ENCODE peak calls at places on chromosomes 11 and 22, in ten cellular contexts. U is AG04449, F is brain microvascular endothelial cell, A is tibial artery, R is astrocyte of the spinal cord, O is H9, Y is HFFc6, G is colonic mucosa, I is A549, B is fibroblast of mammary gland. N is an unnamed sample.

GRCh38 chr11:13335319-13335718 is 57.7 kb downstream of the BMAL1 start:
- DNase-seq in G (peak), A (peak), U (no peak), O (peak), Y (peak), I (peak), R (peak), F (peak), B (peak), N (peak)

GRCh38 chr11:77126861-77127673 is 979 bp upstream of the MYO7A start:
- DNase-seq in A (no peak), Y (no peak), G (peak), U (no peak), F (no peak), B (peak), R (peak), I (peak), O (peak), N (peak)

GRCh38 chr11:118845369-118845768 is 38.3 kb upstream of the CXCR5 start:
- DNase-seq in O (no peak), I (no peak), G (no peak), A (no peak), B (peak), R (peak), Y (no peak), F (peak), U (no peak), N (peak)

GRCh38 chr11:107042748-107043147 is 24.5 kb upstream of the GUCY1A2 start:
- DNase-seq in I (no peak), O (no peak), U (no peak), B (no peak), R (no peak), F (no peak), G (no peak), Y (no peak), A (no peak), N (no peak)

GRCh38 chr11:67033661-67034166 is 10.8 kb downstream of the SYT12 start:
- DNase-seq in U (peak), O (no peak), A (peak), B (peak), Y (peak), G (no peak), R (peak), F (peak), I (no peak), N (no peak)

GRCh38 chr11:21514298-21514697 is 678.6 kb upstream of the ANO5 start:
- DNase-seq in O (peak), G (no peak), Y (no peak), A (no peak), I (no peak), R (no peak), B (no peak), F (no peak), U (no peak), N (peak)

GRCh38 chr11:130908770-130909625 is 7.3 kb downstream of the SNX19 start:
- DNase-seq in R (peak), I (no peak), B (peak), F (peak), G (no peak), Y (peak), O (no peak), U (peak), A (no peak), N (no peak)

GRCh38 chr11:48019230-48019584 is 38.8 kb downstream of the PTPRJ start:
- DNase-seq in B (no peak), O (no peak), A (no peak), G (no peak), U (no peak), I (no peak), R (no peak), F (no peak), Y (no peak), N (no peak)

GRCh38 chr11:111225871-111226270 is 19.7 kb upstream of the POU2AF2 start:
- DNase-seq in R (no peak), U (no peak), A (no peak), I (no peak), O (no peak), G (no peak), B (no peak), F (no peak), Y (no peak), N (no peak)

GRCh38 chr11:126930100-126930841 is 70.3 kb downstream of the KIRREL3 start:
- DNase-seq in I (no peak), R (peak), G (no peak), U (no peak), A (no peak), F (no peak), O (no peak), B (no peak), Y (no peak), N (no peak)

GRCh38 chr22:43851979-43852307 is 10.4 kb downstream of the SULT4A1 start:
- DNase-seq in A (no peak), G (no peak), F (no peak), O (no peak), I (no peak), B (no peak), U (no peak), Y (no peak), R (no peak), N (no peak)

GRCh38 chr11:82494988-82495432 is 238.7 kb downstream of the FAM181B start:
- DNase-seq in O (peak), A (no peak), G (no peak), R (no peak), Y (no peak), I (no peak), F (no peak), B (peak), U (no peak), N (no peak)

GRCh38 chr11:76664578-76665061 is 5.9 kb downstream of the LRRC32 start:
- DNase-seq in O (peak), I (no peak), B (no peak), Y (no peak), F (no peak), R (no peak), A (peak), U (no peak), G (no peak), N (no peak)

GRCh38 chr22:30044369-30044768 is 35.9 kb upstream of the HORMAD2 start:
- DNase-seq in O (no peak), B (peak), A (no peak), G (peak), F (peak), Y (peak), I (no peak), R (peak), U (peak), N (peak)

GRCh38 chr11:91587131-91587530 is 637.5 kb upstream of the FAT3 start:
- DNase-seq in U (no peak), F (peak), Y (no peak), A (no peak), R (no peak), O (no peak), G (no peak), I (no peak), B (no peak), N (no peak)

GRCh38 chr11:131969261-131969660 is 598.8 kb downstream of the NTM start:
- DNase-seq in R (no peak), A (no peak), O (no peak), U (no peak), F (no peak), I (no peak), G (no peak), Y (no peak), B (no peak), N (no peak)

GRCh38 chr11:41289408-41289807 is 170.0 kb downstream of the LRRC4C start:
- DNase-seq in R (no peak), G (no peak), B (no peak), U (no peak), O (no peak), I (no peak), F (no peak), Y (no peak), A (no peak), N (no peak)

GRCh38 chr11:82718307-82718706 is 15.4 kb downstream of the FAM181B start:
- DNase-seq in G (no peak), A (no peak), I (peak), B (peak), U (peak), F (peak), Y (peak), O (peak), R (peak), N (peak)

GRCh38 chr11:61860054-61860903 is 31.1 kb downstream of the FADS3 start:
- DNase-seq in B (peak), A (no peak), G (peak), O (no peak), I (no peak), F (no peak), Y (no peak), R (no peak), U (no peak), N (peak)

GRCh38 chr11:125376856-125377255 is 119.2 kb downstream of the FEZ1 start:
- DNase-seq in I (no peak), F (no peak), R (peak), A (no peak), B (peak), G (no peak), Y (no peak), O (no peak), U (no peak), N (no peak)

GRCh38 chr11:104645276-104646018 is 252.8 kb downstream of the CASP12 start:
- DNase-seq in B (no peak), U (no peak), Y (no peak), I (no peak), G (no peak), F (no peak), R (no peak), O (no peak), A (no peak), N (no peak)

GRCh38 chr11:697028-697491 is 1.4 kb downstream of the TMEM80 start:
- DNase-seq in I (no peak), Y (peak), U (peak), R (peak), A (no peak), O (no peak), G (no peak), B (peak), F (peak), N (no peak)

GRCh38 chr22:44057411-44057987 is 33.4 kb downstream of the PARVB start:
- DNase-seq in G (peak), I (no peak), O (no peak), U (no peak), F (no peak), Y (no peak), A (peak), B (peak), R (no peak), N (no peak)

GRCh38 chr22:20290045-20290392 is 21.9 kb upstream of the RTN4R start:
- DNase-seq in R (no peak), I (no peak), B (no peak), G (no peak), F (no peak), O (no peak), Y (no peak), A (no peak), U (no peak), N (no peak)

GRCh38 chr11:7691759-7692334 is 14.4 kb downstream of the OVCH2 start:
- DNase-seq in F (no peak), I (no peak), R (no peak), B (no peak), Y (no peak), G (no peak), A (no peak), O (no peak), U (no peak), N (no peak)

GRCh38 chr11:69297926-69298777 is 4.2 kb downstream of the MYEOV start:
- DNase-seq in I (peak), O (no peak), U (no peak), B (peak), Y (peak), R (peak), G (peak), A (peak), F (peak), N (peak)

GRCh38 chr22:38474003-38474607 is 6.2 kb downstream of the KDELR3 start:
- DNase-seq in I (no peak), B (no peak), F (no peak), U (no peak), R (no peak), O (peak), G (no peak), A (no peak), Y (no peak), N (no peak)

GRCh38 chr11:130516175-130516867 is 67.9 kb downstream of the ADAMTS15 start:
- DNase-seq in A (no peak), Y (no peak), B (no peak), I (no peak), O (peak), G (no peak), R (no peak), F (no peak), U (no peak), N (no peak)

GRCh38 chr22:31680764-31681624 is 19.0 kb upstream of the PISD start:
- DNase-seq in B (peak), U (no peak), G (peak), Y (peak), F (peak), O (no peak), R (peak), A (peak), I (no peak), N (no peak)

GRCh38 chr11:10908215-10908990 is 50.5 kb upstream of the ZBED5 start:
- DNase-seq in U (peak), Y (peak), R (peak), G (no peak), B (peak), A (no peak), O (peak), I (no peak), F (peak), N (peak)

GRCh38 chr11:10902756-10903155 is 44.9 kb upstream of the ZBED5 start:
- DNase-seq in G (no peak), U (no peak), Y (no peak), O (no peak), A (no peak), B (no peak), F (no peak), R (no peak), I (no peak), N (no peak)

GRCh38 chr11:10902301-10902700 is 44.4 kb upstream of the ZBED5 start:
- DNase-seq in G (no peak), O (no peak), F (no peak), B (no peak), I (no peak), U (no peak), R (no peak), Y (no peak), A (no peak), N (no peak)

GRCh38 chr11:10909141-10909883 is 51.5 kb upstream of the ZBED5 start:
- DNase-seq in I (no peak), G (no peak), F (peak), B (peak), R (no peak), O (no peak), U (no peak), Y (peak), A (no peak), N (peak)

DNA sequence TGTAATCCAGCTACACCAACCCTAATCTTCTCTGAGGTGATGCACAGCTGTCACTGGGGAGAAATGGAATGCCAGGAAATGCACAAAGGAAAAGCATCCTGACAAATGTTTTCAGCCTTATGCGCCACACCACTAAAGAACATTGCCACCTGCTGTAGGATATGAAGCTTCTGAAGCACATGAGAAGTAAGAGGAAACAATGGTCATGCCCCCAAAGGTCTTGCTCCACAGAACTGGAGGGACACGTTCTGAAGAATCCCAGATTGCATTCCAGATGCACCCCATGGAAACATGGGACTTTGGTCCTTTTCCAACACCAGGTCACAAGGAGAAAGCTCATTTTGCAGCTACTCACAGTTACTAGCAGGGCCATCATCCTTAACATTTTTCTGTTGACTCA is 48.7 kb upstream of the ZBED5 start:
- DNase-seq in O (no peak), G (no peak), I (no peak), F (peak), R (peak), U (no peak), B (peak), Y (peak), A (no peak), N (no peak)
- TF ChIP-seq CTCF in O (no peak), G (no peak), I (peak), F (peak), R (peak), U (peak), B (peak), Y (peak), A (no peak), N (no peak)

GRCh38 chr11:64765291-64765803 is 5.6 kb upstream of the PYGM start:
- DNase-seq in O (peak), B (no peak), R (no peak), F (no peak), I (no peak), Y (no peak), U (no peak), A (peak), G (no peak), N (no peak)
- TF ChIP-seq CTCF in O (peak), B (peak), R (peak), F (peak), I (no peak), Y (peak), U (no peak), A (no peak), G (no peak), N (no peak)

DNA sequence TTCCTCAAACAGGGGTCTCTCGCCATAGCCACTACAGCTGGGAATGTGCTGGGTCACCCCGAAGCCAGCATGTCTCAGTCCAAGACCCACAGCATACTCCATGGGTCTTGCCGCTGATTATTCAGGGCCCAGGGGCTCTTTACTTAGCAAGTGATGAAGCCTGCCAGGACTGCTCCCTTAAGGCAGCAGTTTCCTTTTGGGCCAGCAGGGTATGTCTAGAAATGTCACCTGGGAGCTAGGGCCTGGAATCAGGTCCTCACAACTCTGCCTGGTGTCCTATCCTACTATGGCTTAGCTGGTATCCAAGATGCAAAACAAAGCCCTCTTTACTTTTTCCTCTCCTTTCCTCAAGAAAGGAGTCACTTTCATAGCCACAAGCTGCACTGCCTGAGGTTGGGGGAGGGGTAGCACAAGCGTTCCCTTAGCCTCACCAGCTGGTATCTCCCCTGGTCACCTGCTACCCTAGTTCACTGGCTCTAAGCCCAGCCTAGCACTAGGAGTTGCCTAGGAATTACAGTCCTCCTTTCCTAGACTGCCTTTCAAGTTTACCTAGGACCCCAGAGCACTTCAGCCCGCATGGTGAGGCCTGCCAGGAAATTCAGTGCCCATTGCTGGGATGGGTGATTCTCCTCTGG is 22.6 kb upstream of the NCR3LG1 start:
- DNase-seq in F (no peak), B (no peak), I (no peak), A (no peak), Y (no peak), U (no peak), G (no peak), R (no peak), O (peak), N (no peak)
- TF ChIP-seq CTCF in F (peak), B (no peak), I (no peak), A (no peak), Y (peak), U (no peak), G (no peak), R (no peak), O (peak), N (no peak)

DNA sequence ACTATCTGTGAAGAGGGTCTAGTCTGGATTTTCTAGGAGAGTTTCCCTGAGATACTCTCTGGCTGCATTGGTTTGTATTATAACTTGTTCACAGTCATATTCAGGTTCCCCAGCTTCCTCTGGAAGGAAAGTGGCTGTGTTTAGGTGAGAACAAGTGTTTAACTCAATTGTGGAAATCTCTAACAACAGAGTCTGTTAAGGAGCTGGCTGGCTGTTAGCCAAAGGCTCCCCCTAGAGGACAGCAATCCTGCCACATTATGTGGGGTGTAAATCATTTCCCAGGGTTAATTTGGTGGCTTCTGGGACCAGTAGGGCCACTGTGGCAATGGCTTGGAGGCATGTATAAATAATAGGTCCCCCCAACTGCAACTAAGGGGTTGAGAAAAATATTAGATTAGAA is 18.4 kb downstream of the MS4A6E start:
- DNase-seq in F (peak), U (no peak), B (no peak), O (peak), R (no peak), A (no peak), Y (no peak), G (no peak), I (no peak), N (peak)
- TF ChIP-seq CTCF in F (peak), U (no peak), B (peak), O (peak), R (no peak), A (no peak), Y (peak), G (peak), I (no peak), N (peak)

DNA sequence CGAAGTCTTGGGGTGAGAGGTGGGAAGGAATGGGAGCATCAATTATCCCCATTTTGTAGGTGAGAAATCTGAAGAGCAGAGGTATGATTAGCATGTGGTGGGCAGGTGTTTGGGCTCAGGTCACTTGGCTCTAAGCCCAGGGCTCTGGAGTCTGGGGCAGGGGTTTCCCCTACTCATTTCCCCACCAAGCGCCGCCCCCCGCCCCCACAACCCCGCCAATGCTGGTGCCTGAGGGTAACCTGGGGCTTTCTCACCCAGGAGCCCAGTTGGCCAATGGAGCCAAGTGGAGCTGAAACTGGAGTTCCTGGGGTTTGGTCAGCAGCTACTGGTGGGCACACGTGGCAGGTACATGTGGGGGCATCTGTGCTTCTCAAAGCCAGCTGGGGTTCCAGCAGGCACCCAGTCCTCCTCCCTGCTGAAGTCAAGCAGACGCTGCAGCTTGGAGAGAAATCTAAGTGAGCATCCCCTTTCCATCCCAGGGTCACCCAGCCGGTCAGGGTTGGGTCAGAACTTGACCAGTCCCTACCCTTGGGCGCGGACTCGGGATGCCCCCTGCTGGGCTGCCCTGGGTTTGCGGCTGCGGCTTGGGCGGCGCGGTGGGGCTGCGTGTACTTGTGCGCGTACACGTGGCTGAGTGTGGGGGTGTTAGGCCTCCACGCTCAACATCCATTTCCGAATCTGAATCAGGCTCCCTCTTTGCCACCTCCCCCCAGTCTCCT is 1.6 kb upstream of the CHRM1 start:
- DNase-seq in R (no peak), U (no peak), B (peak), F (no peak), O (no peak), G (no peak), Y (no peak), A (no peak), I (peak), N (no peak)
- TF ChIP-seq CTCF in R (peak), U (peak), B (peak), F (peak), O (peak), G (no peak), Y (peak), A (no peak), I (peak), N (no peak)

GRCh38 chr11:18172686-18173085 is at the start of gene MRGPRX4:
- DNase-seq in R (no peak), Y (no peak), F (no peak), G (no peak), O (no peak), B (no peak), A (no peak), U (no peak), I (no peak), N (no peak)

GRCh38 chr11:18173225-18173866 is 709 bp downstream of the MRGPRX4 start:
- DNase-seq in F (no peak), A (no peak), Y (no peak), G (no peak), I (no peak), B (no peak), R (no peak), O (no peak), U (no peak), N (no peak)

GRCh38 chr11:18168372-18168771 is 4.3 kb upstream of the MRGPRX4 start:
- DNase-seq in B (no peak), Y (no peak), G (no peak), U (no peak), O (no peak), I (no peak), A (no peak), F (no peak), R (no peak), N (no peak)

GRCh38 chr11:18171377-18172000 is 1.1 kb upstream of the MRGPRX4 start:
- DNase-seq in R (no peak), O (peak), G (no peak), A (no peak), U (no peak), Y (peak), I (peak), F (peak), B (peak), N (peak)
- TF ChIP-seq CTCF in R (peak), O (peak), G (no peak), A (peak), U (peak), Y (peak), I (peak), F (peak), B (peak), N (peak)